ENCODE peak calls at places on chromosomes 1 and 21, in nine cellular contexts. One of them, this sample, is unnamed.
A peak's percentile ranks its signal among the peaks of the same experiment; 100 is the strongest.

GRCh38 chr21:32315511-32316362 is 17.1 kb downstream of the MRAP start:
- DNase-seq in fibroblast of pulmonary artery: no peak
- DNase-seq in tibial nerve: no peak
- DNase-seq in adrenal gland: no peak
- DNase-seq in uterus: no peak
- DNase-seq in A549: no peak
- DNase-seq in BE2C: no peak
- DNase-seq in MM.1S: no peak
- DNase-seq in endodermal cell: no peak
- DNase-seq in this sample: peak; percentile 25

GRCh38 chr1:7456683-7457082 is 314.4 kb upstream of the VAMP3 start:
- DNase-seq in tibial nerve: no peak
- DNase-seq in A549: no peak
- DNase-seq in uterus: no peak
- DNase-seq in endodermal cell: peak; percentile 77
- DNase-seq in fibroblast of pulmonary artery: no peak
- DNase-seq in BE2C: no peak
- DNase-seq in MM.1S: no peak
- DNase-seq in adrenal gland: no peak
- DNase-seq in this sample: no peak

GRCh38 chr1:119729044-119729443 is 17.3 kb downstream of the PHGDH start:
- DNase-seq in adrenal gland: no peak
- DNase-seq in uterus: no peak
- DNase-seq in endodermal cell: no peak
- DNase-seq in fibroblast of pulmonary artery: no peak
- DNase-seq in BE2C: no peak
- DNase-seq in A549: no peak
- DNase-seq in tibial nerve: no peak
- DNase-seq in MM.1S: no peak
- DNase-seq in this sample: no peak

GRCh38 chr1:84598418-84598817 is 24.2 kb upstream of the CTBS start:
- DNase-seq in uterus: no peak
- DNase-seq in tibial nerve: no peak
- DNase-seq in endodermal cell: no peak
- DNase-seq in MM.1S: no peak
- DNase-seq in A549: no peak
- DNase-seq in adrenal gland: no peak
- DNase-seq in fibroblast of pulmonary artery: peak; percentile 32
- DNase-seq in BE2C: no peak
- DNase-seq in this sample: peak; percentile 45

GRCh38 chr1:82392513-82392912 is 591.8 kb downstream of the ADGRL2 start:
- DNase-seq in MM.1S: no peak
- DNase-seq in tibial nerve: no peak
- DNase-seq in fibroblast of pulmonary artery: peak; percentile 31
- DNase-seq in BE2C: no peak
- DNase-seq in A549: no peak
- DNase-seq in uterus: no peak
- DNase-seq in endodermal cell: no peak
- DNase-seq in adrenal gland: no peak
- DNase-seq in this sample: peak; percentile 82

GRCh38 chr21:15363921-15364320 is 299.1 kb upstream of the NRIP1 start:
- DNase-seq in MM.1S: no peak
- DNase-seq in fibroblast of pulmonary artery: peak; percentile 82
- DNase-seq in endodermal cell: no peak
- DNase-seq in BE2C: no peak
- DNase-seq in tibial nerve: no peak
- DNase-seq in A549: no peak
- DNase-seq in uterus: no peak
- DNase-seq in adrenal gland: no peak
- DNase-seq in this sample: no peak

GRCh38 chr1:93200086-93200620 is 19.6 kb downstream of the CCDC18 start:
- DNase-seq in adrenal gland: no peak
- DNase-seq in fibroblast of pulmonary artery: no peak
- DNase-seq in BE2C: no peak
- DNase-seq in A549: no peak
- DNase-seq in tibial nerve: no peak
- DNase-seq in uterus: no peak
- DNase-seq in MM.1S: no peak
- DNase-seq in endodermal cell: no peak
- DNase-seq in this sample: no peak

GRCh38 chr1:108949044-108949443 is 14.2 kb downstream of the CLCC1 start:
- DNase-seq in adrenal gland: no peak
- DNase-seq in tibial nerve: no peak
- DNase-seq in endodermal cell: no peak
- DNase-seq in A549: no peak
- DNase-seq in fibroblast of pulmonary artery: no peak
- DNase-seq in MM.1S: no peak
- DNase-seq in BE2C: no peak
- DNase-seq in uterus: no peak
- DNase-seq in this sample: no peak

GRCh38 chr1:38860464-38860816 is 868 bp upstream of the RRAGC start:
- DNase-seq in endodermal cell: no peak
- DNase-seq in A549: no peak
- DNase-seq in MM.1S: no peak
- DNase-seq in fibroblast of pulmonary artery: no peak
- DNase-seq in adrenal gland: peak; percentile 11
- DNase-seq in uterus: no peak
- DNase-seq in tibial nerve: no peak
- DNase-seq in BE2C: no peak
- DNase-seq in this sample: peak; percentile 25

GRCh38 chr1:171061425-171062143 is 29.1 kb upstream of the FMO3 start:
- DNase-seq in BE2C: no peak
- DNase-seq in adrenal gland: no peak
- DNase-seq in A549: no peak
- DNase-seq in MM.1S: no peak
- DNase-seq in fibroblast of pulmonary artery: no peak
- DNase-seq in endodermal cell: no peak
- DNase-seq in tibial nerve: no peak
- DNase-seq in uterus: no peak
- DNase-seq in this sample: peak; percentile 18

GRCh38 chr1:47432071-47433036 is 5.5 kb upstream of the FOXD2 start:
- DNase-seq in fibroblast of pulmonary artery: peak; percentile 87
- DNase-seq in A549: peak; percentile 61
- DNase-seq in adrenal gland: peak; percentile 87
- DNase-seq in tibial nerve: peak; percentile 94
- DNase-seq in endodermal cell: peak; percentile 97
- DNase-seq in uterus: peak; percentile 49
- DNase-seq in MM.1S: no peak
- DNase-seq in BE2C: peak; percentile 64
- DNase-seq in this sample: peak; percentile 87

GRCh38 chr1:115138973-115139372 is 49.7 kb upstream of the TSPAN2 start:
- DNase-seq in MM.1S: peak; percentile 71
- DNase-seq in BE2C: peak; percentile 78
- DNase-seq in uterus: peak; percentile 91
- DNase-seq in fibroblast of pulmonary artery: peak; percentile 97
- DNase-seq in adrenal gland: peak; percentile 93
- DNase-seq in tibial nerve: peak; percentile 88
- DNase-seq in A549: peak; percentile 90
- DNase-seq in endodermal cell: peak; percentile 93
- DNase-seq in this sample: peak; percentile 97

GRCh38 chr1:1032428-1032827 is 12.5 kb downstream of the AGRN start:
- DNase-seq in uterus: no peak
- DNase-seq in fibroblast of pulmonary artery: no peak
- DNase-seq in A549: no peak
- DNase-seq in BE2C: peak; percentile 73
- DNase-seq in endodermal cell: peak; percentile 82
- DNase-seq in tibial nerve: no peak
- DNase-seq in adrenal gland: no peak
- DNase-seq in MM.1S: no peak
- DNase-seq in this sample: peak; percentile 16

GRCh38 chr1:1033009-1033587 is 13.2 kb downstream of the AGRN start:
- DNase-seq in BE2C: peak; percentile 97
- DNase-seq in A549: peak; percentile 43
- DNase-seq in tibial nerve: no peak
- DNase-seq in endodermal cell: peak; percentile 99
- DNase-seq in uterus: peak; percentile 68
- DNase-seq in fibroblast of pulmonary artery: peak; percentile 72
- DNase-seq in adrenal gland: peak; percentile 78
- DNase-seq in MM.1S: peak; percentile 91
- DNase-seq in this sample: peak; percentile 48

GRCh38 chr1:1035291-1035931 is 15.5 kb downstream of the AGRN start:
- DNase-seq in tibial nerve: no peak
- DNase-seq in fibroblast of pulmonary artery: no peak
- DNase-seq in BE2C: no peak
- DNase-seq in endodermal cell: peak; percentile 67
- DNase-seq in adrenal gland: no peak
- DNase-seq in A549: no peak
- DNase-seq in MM.1S: no peak
- DNase-seq in uterus: no peak
- DNase-seq in this sample: no peak

GRCh38 chr1:1033731-1034437 is 14.0 kb downstream of the AGRN start:
- DNase-seq in A549: no peak
- DNase-seq in endodermal cell: peak; percentile 81
- DNase-seq in fibroblast of pulmonary artery: no peak
- DNase-seq in adrenal gland: no peak
- DNase-seq in uterus: no peak
- DNase-seq in MM.1S: no peak
- DNase-seq in BE2C: no peak
- DNase-seq in tibial nerve: no peak
- DNase-seq in this sample: no peak

DNA sequence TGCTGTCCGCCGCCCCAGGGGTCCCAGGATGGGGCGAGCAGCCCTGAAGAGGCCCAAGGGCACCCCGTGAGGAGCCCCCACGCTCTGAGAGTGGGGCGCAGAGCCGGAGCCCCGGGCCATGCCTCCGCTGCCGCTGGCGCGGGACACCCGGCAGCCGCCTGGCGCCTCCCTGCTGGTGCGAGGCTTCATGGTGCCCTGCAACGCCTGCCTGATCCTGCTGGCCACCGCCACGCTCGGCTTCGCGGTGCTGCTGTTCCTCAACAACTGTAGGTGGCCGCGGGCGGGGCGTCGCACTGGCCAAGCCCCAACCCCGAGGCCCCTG is 14.5 kb downstream of the AGRN start:
- DNase-seq in BE2C: peak; percentile 54
- DNase-seq in adrenal gland: no peak
- DNase-seq in A549: no peak
- DNase-seq in tibial nerve: no peak
- DNase-seq in uterus: no peak
- DNase-seq in endodermal cell: peak; percentile 82
- DNase-seq in fibroblast of pulmonary artery: no peak
- DNase-seq in MM.1S: no peak
- DNase-seq in this sample: peak; percentile 48
- H3K4me3 ChIP-seq in BE2C: no peak overlapping the region
- H3K4me3 ChIP-seq in adrenal gland: no peak overlapping the region
- H3K4me3 ChIP-seq in A549: no peak overlapping the region
- H3K4me3 ChIP-seq in tibial nerve: peak overlapping the region; percentile 53
- H3K4me3 ChIP-seq in uterus: no peak overlapping the region
- H3K4me3 ChIP-seq in endodermal cell: peak overlapping the region; percentile 23
- H3K4me3 ChIP-seq in fibroblast of pulmonary artery: no peak overlapping the region
- H3K4me3 ChIP-seq in MM.1S: no peak overlapping the region
- H3K4me3 ChIP-seq in this sample: no peak overlapping the region

DNA sequence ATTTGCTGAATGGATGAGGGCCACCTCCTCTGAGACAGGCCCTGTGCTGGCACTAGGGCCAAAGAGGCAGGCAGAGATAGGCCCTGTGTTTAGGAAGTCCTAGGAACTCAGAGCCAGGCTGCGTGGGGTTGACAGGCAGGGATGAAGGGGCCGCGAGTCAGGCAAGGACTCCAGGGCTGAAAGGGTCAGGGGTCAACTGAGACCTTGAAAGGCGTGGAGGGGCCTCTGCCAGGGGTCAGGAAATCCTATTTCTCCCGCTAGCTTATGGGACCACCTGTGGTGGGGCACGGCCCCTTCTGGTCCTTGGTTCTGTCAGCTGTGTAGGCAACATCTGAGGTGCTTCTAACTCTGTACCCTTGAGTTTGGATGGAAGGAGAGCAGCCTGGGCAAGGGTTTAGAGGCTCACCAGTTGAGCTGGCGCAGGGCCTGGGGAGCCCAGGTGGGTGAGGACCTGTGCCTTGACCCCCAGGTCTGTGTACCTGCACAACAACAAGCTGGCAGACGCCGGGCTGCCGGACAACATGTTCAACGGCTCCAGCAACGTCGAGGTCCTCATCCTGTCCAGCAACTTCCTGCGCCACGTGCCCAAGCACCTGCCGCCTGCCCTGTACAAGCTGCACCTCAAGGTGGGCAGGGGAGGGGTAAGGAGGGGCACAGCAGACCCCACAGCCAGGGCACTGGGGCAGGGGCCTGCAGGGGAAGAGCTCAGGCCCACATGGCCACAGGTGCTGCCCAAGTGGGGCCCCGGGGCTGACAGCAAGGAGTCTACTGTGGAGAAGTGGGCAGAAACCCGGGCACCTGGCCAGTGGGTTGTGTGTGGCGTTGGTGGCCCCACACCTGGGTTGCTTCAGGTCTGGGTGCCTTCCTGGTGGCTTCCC is 14.9 kb downstream of the PODN start:
- DNase-seq in endodermal cell: no peak
- DNase-seq in tibial nerve: no peak
- DNase-seq in uterus: no peak
- DNase-seq in A549: no peak
- DNase-seq in BE2C: no peak
- DNase-seq in fibroblast of pulmonary artery: no peak
- DNase-seq in adrenal gland: no peak
- DNase-seq in MM.1S: no peak
- DNase-seq in this sample: no peak
- H3K4me3 ChIP-seq in endodermal cell: no peak overlapping the region
- H3K4me3 ChIP-seq in tibial nerve: no peak overlapping the region
- H3K4me3 ChIP-seq in uterus: no peak overlapping the region
- H3K4me3 ChIP-seq in A549: no peak overlapping the region
- H3K4me3 ChIP-seq in BE2C: no peak overlapping the region
- H3K4me3 ChIP-seq in fibroblast of pulmonary artery: no peak overlapping the region
- H3K4me3 ChIP-seq in adrenal gland: no peak overlapping the region
- H3K4me3 ChIP-seq in MM.1S: no peak overlapping the region
- H3K4me3 ChIP-seq in this sample: no peak overlapping the region

DNA sequence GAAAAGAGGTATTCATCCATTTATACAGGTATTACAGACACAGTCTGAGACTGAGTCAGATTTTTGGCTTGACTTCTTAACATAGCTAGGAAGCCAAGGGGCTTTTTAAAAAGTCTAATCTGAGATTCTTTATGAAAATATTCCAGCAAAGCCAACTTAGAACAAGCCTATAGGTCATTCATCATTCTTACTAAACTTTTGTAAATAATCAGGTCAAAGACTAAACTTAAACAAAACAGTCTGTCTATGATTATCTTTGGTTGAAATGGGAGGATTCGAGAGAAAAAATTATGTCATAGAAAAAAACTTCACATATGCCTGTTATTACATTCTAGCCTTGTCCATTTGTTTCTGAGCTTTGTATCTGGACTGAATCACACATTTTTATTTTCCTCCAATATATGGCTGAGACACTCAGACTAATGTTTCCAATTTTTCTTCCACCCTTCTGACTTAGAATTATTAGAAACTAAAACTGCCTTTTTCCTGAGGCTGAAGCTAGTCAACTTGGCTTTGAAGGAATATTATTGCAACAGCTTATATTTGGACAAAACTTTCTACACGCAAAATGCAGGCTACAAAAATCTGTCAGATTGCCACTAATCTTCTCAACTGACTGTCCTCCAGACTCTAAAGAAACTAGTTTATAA is 83.4 kb downstream of the ETS2 start:
- DNase-seq in adrenal gland: no peak
- DNase-seq in tibial nerve: no peak
- DNase-seq in endodermal cell: no peak
- DNase-seq in MM.1S: no peak
- DNase-seq in A549: no peak
- DNase-seq in BE2C: no peak
- DNase-seq in fibroblast of pulmonary artery: no peak
- DNase-seq in uterus: no peak
- DNase-seq in this sample: no peak
- H3K4me3 ChIP-seq in adrenal gland: no peak overlapping the region
- H3K4me3 ChIP-seq in tibial nerve: no peak overlapping the region
- H3K4me3 ChIP-seq in endodermal cell: no peak overlapping the region
- H3K4me3 ChIP-seq in MM.1S: no peak overlapping the region
- H3K4me3 ChIP-seq in A549: no peak overlapping the region
- H3K4me3 ChIP-seq in BE2C: no peak overlapping the region
- H3K4me3 ChIP-seq in fibroblast of pulmonary artery: no peak overlapping the region
- H3K4me3 ChIP-seq in uterus: no peak overlapping the region
- H3K4me3 ChIP-seq in this sample: no peak overlapping the region

GRCh38 chr1:3247521-3248031 is 178.6 kb downstream of the PRDM16 start:
- DNase-seq in fibroblast of pulmonary artery: peak; percentile 0
- DNase-seq in adrenal gland: no peak
- DNase-seq in endodermal cell: peak; percentile 73
- DNase-seq in MM.1S: no peak
- DNase-seq in A549: no peak
- DNase-seq in tibial nerve: no peak
- DNase-seq in uterus: no peak
- DNase-seq in BE2C: no peak
- DNase-seq in this sample: peak; percentile 22
- H3K4me3 ChIP-seq in fibroblast of pulmonary artery: no peak overlapping the region
- H3K4me3 ChIP-seq in adrenal gland: no peak overlapping the region
- H3K4me3 ChIP-seq in endodermal cell: no peak overlapping the region
- H3K4me3 ChIP-seq in MM.1S: no peak overlapping the region
- H3K4me3 ChIP-seq in A549: no peak overlapping the region
- H3K4me3 ChIP-seq in tibial nerve: no peak overlapping the region
- H3K4me3 ChIP-seq in uterus: no peak overlapping the region
- H3K4me3 ChIP-seq in BE2C: no peak overlapping the region
- H3K4me3 ChIP-seq in this sample: no peak overlapping the region

This sample was measured in foreskin fibroblast.